ENCODE peak calls at places on chromosome 15, in five cellular contexts. Y is transverse colon, J is sigmoid colon, I is osteoblast, G is tibial artery. S is an unnamed sample.

GRCh38 chr15:96345560-96346389 is 15.3 kb downstream of the NR2F2 start:
- DNase-seq in Y (no peak), J (peak), I (peak), G (peak), S (peak)

GRCh38 chr15:78351539-78351938 is 11.4 kb downstream of the CRABP1 start:
- DNase-seq in Y (no peak), J (no peak), I (no peak), G (no peak), S (no peak)

GRCh38 chr15:38514601-38515000 is 50.0 kb downstream of the RASGRP1 start:
- DNase-seq in Y (no peak), J (no peak), I (no peak), G (no peak), S (no peak)

GRCh38 chr15:54119056-54119455 is 140.8 kb downstream of the UNC13C start:
- DNase-seq in Y (no peak), J (no peak), I (no peak), G (no peak), S (no peak)

GRCh38 chr15:39358441-39359041 is 222.3 kb upstream of the THBS1 start:
- DNase-seq in Y (peak), J (peak), I (peak), G (peak), S (peak)

GRCh38 chr15:74278269-74278668 is 42.1 kb downstream of the CCDC33 start:
- DNase-seq in Y (no peak), J (no peak), I (no peak), G (no peak), S (no peak)

GRCh38 chr15:42544858-42545629 is 3.5 kb downstream of the LRRC57 start:
- DNase-seq in Y (no peak), J (no peak), I (peak), G (no peak), S (no peak)

GRCh38 chr15:93028632-93029612 is 60.1 kb downstream of the RGMA start:
- DNase-seq in Y (peak), J (peak), I (peak), G (peak), S (peak)

GRCh38 chr15:98077186-98077585 is 116.7 kb downstream of the ARRDC4 start:
- DNase-seq in Y (peak), J (no peak), I (no peak), G (peak), S (no peak)

GRCh38 chr15:40787344-40787841 is 17.6 kb downstream of the C15orf62 start:
- DNase-seq in Y (peak), J (peak), I (no peak), G (no peak), S (no peak)

GRCh38 chr15:31561156-31561555 is 234.5 kb downstream of the KLF13 start:
- DNase-seq in Y (no peak), J (no peak), I (no peak), G (no peak), S (no peak)

GRCh38 chr15:91168457-91168856 is 68.4 kb downstream of the SV2B start:
- DNase-seq in Y (no peak), J (no peak), I (no peak), G (no peak), S (no peak)

GRCh38 chr15:55770261-55770660 is 27.3 kb upstream of the PRTG start:
- DNase-seq in Y (no peak), J (no peak), I (no peak), G (no peak), S (no peak)

GRCh38 chr15:42914728-42915497 is 5.7 kb downstream of the TTBK2 start:
- DNase-seq in Y (no peak), J (no peak), I (no peak), G (no peak), S (no peak)

GRCh38 chr15:29233566-29233965 is 36.1 kb downstream of the NSMCE3 start:
- DNase-seq in Y (no peak), J (no peak), I (no peak), G (no peak), S (no peak)

GRCh38 chr15:82647045-82647834 is at the start of gene CPEB1:
- DNase-seq in Y (peak), J (peak), I (peak), G (peak), S (peak)

GRCh38 chr15:66986951-66987350 is 78.5 kb upstream of the SMAD3 start:
- DNase-seq in Y (no peak), J (no peak), I (no peak), G (no peak), S (no peak)

GRCh38 chr15:40952901-40953712 is at the start of gene CHAC1:
- DNase-seq in Y (peak), J (peak), I (peak), G (peak), S (peak)

GRCh38 chr15:80697316-80697715 is 2.2 kb downstream of the ABHD17C start:
- DNase-seq in Y (peak), J (no peak), I (no peak), G (no peak), S (no peak)

GRCh38 chr15:69390575-69390974 is 23.6 kb upstream of the KIF23 start:
- DNase-seq in Y (no peak), J (peak), I (peak), G (no peak), S (no peak)

GRCh38 chr15:42507514-42507913 is 12.1 kb downstream of the SNAP23 start:
- DNase-seq in Y (no peak), J (no peak), I (no peak), G (no peak), S (no peak)

GRCh38 chr15:62393196-62393595 is 228.1 kb upstream of the C2CD4B start:
- DNase-seq in Y (no peak), J (no peak), I (peak), G (no peak), S (no peak)

GRCh38 chr15:45948226-45948625 is 313.4 kb downstream of the SQOR start:
- DNase-seq in Y (no peak), J (no peak), I (no peak), G (no peak), S (no peak)

GRCh38 chr15:79378394-79379158 is 53.6 kb upstream of the MINAR1 start:
- DNase-seq in Y (no peak), J (no peak), I (no peak), G (no peak), S (no peak)

GRCh38 chr15:70132148-70132547 is 34.4 kb upstream of the TLE3 start:
- DNase-seq in Y (no peak), J (peak), I (peak), G (no peak), S (peak)

GRCh38 chr15:83108266-83109219 is 1.1 kb downstream of the TM6SF1 start:
- DNase-seq in Y (peak), J (peak), I (no peak), G (peak), S (peak)

GRCh38 chr15:27704939-27705514 is 394.1 kb downstream of the OCA2 start:
- DNase-seq in Y (no peak), J (no peak), I (no peak), G (no peak), S (no peak)

GRCh38 chr15:99476413-99477222 is 89.2 kb upstream of the MEF2A start:
- DNase-seq in Y (peak), J (peak), I (peak), G (peak), S (no peak)

GRCh38 chr15:95162069-95162468 is 930.7 kb downstream of the MCTP2 start:
- DNase-seq in Y (no peak), J (no peak), I (no peak), G (no peak), S (no peak)

GRCh38 chr15:53710906-53711305 is 48.6 kb downstream of the WDR72 start:
- DNase-seq in Y (no peak), J (no peak), I (no peak), G (no peak), S (no peak)

GRCh38 chr15:74340139-74340538 is 27.3 kb downstream of the CYP11A1 start:
- DNase-seq in Y (no peak), J (peak), I (no peak), G (peak), S (no peak)

GRCh38 chr15:79257454-79257853 is 25.1 kb upstream of the ANKRD34C start:
- DNase-seq in Y (no peak), J (no peak), I (no peak), G (no peak), S (no peak)

GRCh38 chr15:38930851-38931572 is 366.4 kb upstream of the RASGRP1 start:
- DNase-seq in Y (no peak), J (no peak), I (no peak), G (no peak), S (no peak)

GRCh38 chr15:95994418-95994817 is 336.1 kb upstream of the NR2F2 start:
- DNase-seq in Y (no peak), J (no peak), I (no peak), G (no peak), S (no peak)

GRCh38 chr15:39583586-39584265 is 2.8 kb downstream of the THBS1 start:
- DNase-seq in Y (peak), J (peak), I (peak), G (no peak), S (peak)

GRCh38 chr15:73727330-73728018 is 25.7 kb downstream of the INSYN1 start:
- DNase-seq in Y (no peak), J (no peak), I (peak), G (no peak), S (no peak)

GRCh38 chr15:50773389-50773788 is 7.9 kb upstream of the SPPL2A start:
- DNase-seq in Y (no peak), J (no peak), I (peak), G (no peak), S (no peak)

GRCh38 chr15:59492389-59493377 is 54.7 kb downstream of the FAM81A start:
- DNase-seq in Y (peak), J (peak), I (peak), G (peak), S (peak)

DNA sequence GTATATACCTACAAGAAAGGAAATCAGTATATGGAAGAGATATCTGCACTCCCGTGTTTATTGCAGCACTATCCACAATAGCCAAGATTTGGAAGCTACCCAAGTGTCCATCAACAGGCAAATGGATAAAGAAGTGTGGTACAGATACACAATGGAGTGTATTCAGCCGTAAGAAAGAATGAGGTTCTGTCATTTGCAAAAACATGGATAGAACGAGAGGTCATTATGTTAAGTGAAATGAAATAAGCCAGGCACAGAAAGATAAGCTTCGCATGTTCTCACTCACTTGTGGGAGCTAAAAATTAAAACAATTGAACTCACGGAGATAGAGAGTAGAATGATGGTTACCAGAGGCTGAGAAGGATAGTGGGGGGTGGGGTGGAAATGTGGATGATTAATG is 53.1 kb downstream of the FAM81A start:
- DNase-seq in Y (no peak), J (no peak), I (no peak), G (no peak), S (no peak)
- H3K27ac ChIP-seq in Y (no peak), J (no peak), I (no peak), G (no peak), S (no peak)

GRCh38 chr15:88985547-88986393 is 72.6 kb upstream of the MFGE8 start:
- DNase-seq in Y (no peak), J (no peak), I (no peak), G (no peak), S (no peak)
- H3K27ac ChIP-seq in Y (no peak), J (no peak), I (no peak), G (no peak), S (no peak)

GRCh38 chr15:90053685-90054466 is 48.4 kb downstream of the IDH2 start:
- DNase-seq in Y (no peak), J (no peak), I (peak), G (no peak), S (no peak)
- H3K27ac ChIP-seq in Y (no peak), J (no peak), I (no peak), G (no peak), S (no peak)

GRCh38 chr15:71414778-71415177 is 299.5 kb downstream of the THSD4 start:
- DNase-seq in Y (no peak), J (no peak), I (no peak), G (no peak), S (no peak)

GRCh38 chr15:71413419-71413818 is 298.1 kb downstream of the THSD4 start:
- DNase-seq in Y (no peak), J (no peak), I (no peak), G (no peak), S (no peak)

GRCh38 chr15:71410347-71410746 is 295.1 kb downstream of the THSD4 start:
- DNase-seq in Y (peak), J (no peak), I (no peak), G (no peak), S (no peak)

GRCh38 chr15:71411538-71412482 is 296.5 kb downstream of the THSD4 start:
- DNase-seq in Y (peak), J (no peak), I (no peak), G (peak), S (no peak)

GRCh38 chr15:71409541-71409940 is 294.3 kb downstream of the THSD4 start:
- DNase-seq in Y (no peak), J (no peak), I (no peak), G (no peak), S (no peak)
- H3K27ac ChIP-seq in Y (peak), J (no peak), I (no peak), G (peak), S (no peak)

DNA sequence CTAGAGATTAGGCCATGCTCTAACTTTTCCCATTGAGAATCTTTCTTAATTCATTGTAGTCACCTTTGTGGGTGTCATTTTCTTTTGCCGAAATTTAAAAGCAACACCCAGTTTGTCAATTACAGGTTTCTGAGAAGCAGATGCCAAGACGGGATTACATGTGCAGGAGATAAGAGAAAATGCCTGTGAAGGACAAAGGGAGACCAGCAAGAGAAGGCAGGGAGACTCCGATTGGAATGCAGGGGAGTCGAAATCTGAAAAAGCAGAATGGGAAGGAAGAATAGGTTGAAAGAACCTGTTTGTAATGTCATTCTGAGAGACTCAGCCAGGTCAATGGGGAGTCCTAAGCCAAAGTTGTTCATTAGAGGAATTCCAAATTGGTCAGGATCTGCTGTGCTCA is 3.6 kb upstream of the DPH6 start:
- DNase-seq in Y (no peak), J (no peak), I (no peak), G (no peak), S (no peak)
- H3K27ac ChIP-seq in Y (no peak), J (no peak), I (no peak), G (no peak), S (no peak)